ENCODE peak calls at places on chromosomes 4 and X, in five cellular contexts. G, O, X, W and F are unnamed samples. For H3K4me1, the result is how much of the 10 kb centered on the place peaks cover.

GRCh38 chrX:144566592-144566991 is 680.7 kb upstream of the SPANXN1 start:
- DNase-seq in W (no peak), G (no peak), X (no peak), O (no peak), F (no peak)

GRCh38 chr4:107094332-107094731 is 58.2 kb upstream of the DKK2 start:
- DNase-seq in X (no peak), W (no peak), G (no peak), O (no peak), F (no peak)

GRCh38 chr4:84535901-84536300 is 36.8 kb upstream of the NKX6-1 start:
- DNase-seq in G (no peak), X (no peak), W (no peak), O (no peak), F (no peak)

GRCh38 chr4:122854860-122855259 is 28.2 kb downstream of the FGF2 start:
- DNase-seq in W (no peak), G (no peak), O (no peak), X (no peak), F (peak)

GRCh38 chr4:152965614-152966013 is 29.5 kb downstream of the FHDC1 start:
- DNase-seq in O (no peak), X (no peak), G (peak), W (no peak), F (no peak)

GRCh38 chrX:95058815-95059214 is 1384.8 kb downstream of the FAM133A start:
- DNase-seq in G (no peak), X (no peak), O (no peak), W (no peak), F (no peak)

GRCh38 chr4:180028682-180029081 is 2214.5 kb upstream of the TENM3 start:
- DNase-seq in O (peak), X (no peak), G (peak), W (no peak), F (no peak)

GRCh38 chr4:3686746-3687145 is 79.4 kb upstream of the ADRA2C start:
- DNase-seq in O (no peak), W (peak), X (no peak), G (peak), F (no peak)

GRCh38 chr4:55768291-55768690 is 51.3 kb upstream of the EXOC1L start:
- DNase-seq in W (no peak), X (no peak), O (no peak), G (no peak), F (no peak)

GRCh38 chrX:641671-642435 is 11.3 kb downstream of the SHOX start:
- DNase-seq in X (peak), G (no peak), W (no peak), O (no peak), F (peak)

GRCh38 chr4:24042094-24042493 is 152.2 kb upstream of the PPARGC1A start:
- DNase-seq in W (no peak), X (no peak), O (no peak), G (no peak), F (no peak)

GRCh38 chr4:35754047-35754446 is 490.3 kb downstream of the ARAP2 start:
- DNase-seq in G (no peak), X (no peak), W (no peak), O (no peak), F (no peak)

GRCh38 chrX:16114640-16115039 is 8.7 kb upstream of the GRPR start:
- DNase-seq in X (no peak), G (no peak), W (no peak), O (no peak), F (no peak)

DNA sequence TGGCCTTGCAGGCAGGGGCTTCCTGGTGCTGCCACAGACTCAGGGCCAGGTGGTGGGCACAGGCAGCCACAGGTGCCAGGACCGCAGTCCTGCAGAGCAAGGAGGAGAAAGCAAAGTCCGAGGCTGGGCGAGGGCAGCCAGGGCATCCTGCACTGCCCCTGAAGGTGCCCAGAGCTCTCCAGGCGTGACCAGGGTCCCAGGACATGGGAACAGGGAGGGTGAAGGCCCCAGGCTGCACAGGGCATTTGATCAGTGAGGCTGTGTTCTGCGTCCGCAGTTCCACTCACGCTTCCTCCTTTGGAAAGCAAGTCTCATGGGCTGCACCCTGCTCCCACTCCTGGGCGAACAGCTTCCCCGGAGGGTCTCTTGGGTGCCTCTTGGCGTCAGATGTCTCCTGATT is 3.0 kb downstream of the SH3TC1 start:
- DNase-seq in W (no peak), O (no peak), X (no peak), G (no peak), F (no peak)
- H3K4me1 ChIP-seq in W (under half), O (half or more), X (half or more), G (under half), F (under half)

GRCh38 chrX:68874076-68874475 is 45.3 kb downstream of the EFNB1 start:
- DNase-seq in X (no peak), G (no peak), W (no peak), O (no peak), F (no peak)
- TF ChIP-seq CTCF in X (no peak), G (no peak), W (no peak), O (no peak), F (no peak)

DNA sequence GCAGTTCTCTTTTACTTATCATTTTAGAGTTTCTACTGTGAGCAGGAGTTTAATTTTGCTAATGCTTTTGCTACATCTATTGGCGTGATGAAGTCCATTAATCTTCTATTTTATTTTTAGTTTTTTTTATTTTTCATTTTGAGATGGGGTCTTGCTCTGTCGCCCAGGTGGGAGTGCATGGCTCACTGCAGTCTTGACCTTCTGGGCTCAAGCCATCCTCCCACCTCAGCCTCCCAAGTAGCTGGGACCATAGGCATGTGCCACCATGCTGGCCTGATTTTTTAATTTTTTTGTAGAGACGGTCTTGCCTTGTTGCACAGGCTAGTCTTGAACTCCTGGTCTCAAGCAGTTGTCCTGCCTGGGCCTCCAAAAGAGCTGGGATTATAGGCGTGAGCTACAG is 9.4 kb downstream of the ZFX start:
- DNase-seq in O (no peak), X (no peak), W (no peak), G (no peak), F (no peak)
- H3K4me1 ChIP-seq in O (under half), X (under half), W (under half), G (under half), F (under half)

DNA sequence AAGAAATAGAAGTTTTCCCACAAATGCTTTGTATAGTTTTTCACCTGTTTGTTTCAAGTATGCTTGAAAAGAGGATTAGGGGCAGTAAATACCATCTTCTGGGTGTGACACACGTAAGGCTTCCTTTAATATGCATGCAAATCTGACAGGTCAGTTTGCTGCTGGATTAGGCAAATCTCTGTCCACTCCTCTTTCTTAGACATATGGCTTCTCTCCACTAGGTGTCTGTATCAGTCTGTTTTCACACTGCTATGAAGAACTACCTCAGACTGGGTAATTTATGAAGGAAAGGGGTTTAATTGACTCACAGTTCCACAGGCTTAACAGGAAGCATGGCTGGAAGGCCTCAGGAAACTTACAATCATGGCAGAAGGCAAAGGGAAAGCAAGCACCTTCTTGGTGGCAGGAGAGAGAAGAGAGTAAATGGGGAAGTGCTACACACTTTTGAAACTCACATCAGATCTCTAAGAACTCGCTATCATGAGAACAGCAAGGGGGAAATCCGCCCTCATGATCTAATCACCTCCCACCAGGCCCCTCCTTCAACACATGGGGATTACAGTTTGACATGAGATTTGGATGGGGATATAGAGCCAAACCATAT is 66.9 kb downstream of the TAB3 start:
- DNase-seq in G (no peak), X (no peak), O (no peak), W (no peak), F (no peak)
- TF ChIP-seq CTCF in G (no peak), X (no peak), O (no peak), W (no peak), F (no peak)

DNA sequence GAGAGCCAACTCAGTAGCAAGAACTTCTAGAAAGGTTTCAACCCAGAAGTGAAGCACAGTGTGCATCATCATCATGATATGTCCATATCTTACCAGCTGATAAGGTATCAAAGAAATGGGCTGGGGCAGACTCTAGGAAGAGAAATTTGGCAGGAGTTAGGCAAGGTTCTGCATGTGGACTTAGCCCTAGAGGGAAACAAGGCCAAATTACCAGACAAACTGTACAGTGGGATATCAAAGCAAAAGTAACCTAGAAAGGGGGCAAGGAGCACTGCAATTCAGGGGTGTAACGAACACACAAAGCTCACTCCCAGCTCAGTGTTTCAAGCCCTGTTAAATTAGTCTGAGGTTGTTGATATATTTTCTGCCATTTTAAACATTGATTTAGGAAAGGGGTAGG is 407.4 kb downstream of the SMARCA1 start:
- DNase-seq in G (no peak), W (no peak), X (no peak), O (no peak), F (no peak)
- H3K4me1 ChIP-seq in G (under half), W (under half), X (under half), O (under half), F (under half)

DNA sequence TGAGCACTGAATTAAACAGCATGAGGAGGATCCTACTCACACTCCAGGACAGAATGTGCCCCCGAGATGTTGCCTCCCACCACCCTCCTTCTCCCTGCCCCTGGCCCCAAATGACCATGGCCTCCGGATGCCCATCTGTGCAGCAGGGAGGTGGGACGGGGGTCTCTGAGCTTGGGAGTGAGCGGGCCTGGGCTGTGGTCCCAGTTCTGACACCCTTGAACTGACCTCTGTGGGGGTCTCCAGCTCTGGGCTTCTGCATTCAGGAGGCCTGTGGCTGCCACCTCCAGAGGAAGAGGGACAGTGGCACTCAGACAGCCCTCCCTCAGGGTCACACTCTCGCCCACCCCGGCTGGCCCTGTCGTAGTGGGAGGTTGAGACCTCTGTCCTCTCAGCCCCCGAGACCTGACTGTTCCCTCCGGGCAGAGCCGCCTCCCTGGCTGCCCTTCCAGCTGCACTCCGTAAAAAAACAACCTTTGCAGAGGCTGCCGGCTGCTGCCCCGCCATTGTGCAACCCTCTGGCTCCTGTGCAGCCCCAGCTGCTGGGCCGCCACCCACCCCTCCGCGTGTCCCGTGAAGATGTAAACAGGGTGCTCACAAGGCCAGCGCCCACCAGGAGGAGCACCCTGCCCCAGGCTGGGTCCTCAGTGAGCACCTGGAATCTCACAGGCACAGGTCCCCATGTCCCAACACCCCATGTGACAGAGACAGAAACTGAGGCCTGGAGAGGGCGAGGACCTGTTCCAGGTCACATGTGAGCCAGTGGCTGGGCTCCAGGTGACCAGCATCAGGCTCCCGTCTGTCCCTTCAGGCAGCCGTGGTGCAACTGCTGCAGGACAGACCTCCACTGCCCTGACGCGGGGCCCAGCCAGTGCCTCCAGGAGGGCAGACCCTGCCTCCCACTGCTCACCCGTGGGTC is 39.6 kb downstream of the HTRA3 start:
- DNase-seq in X (no peak), G (no peak), O (peak), W (peak), F (peak)
- TF ChIP-seq CTCF in X (no peak), G (no peak), O (no peak), W (peak), F (no peak)

GRCh38 chr4:113445286-113445685 is 316.3 kb downstream of the CAMK2D start:
- DNase-seq in X (no peak), W (peak), G (no peak), O (no peak), F (no peak)
- H3K4me1 ChIP-seq in X (under half), W (under half), G (under half), O (under half), F (under half)